ENCODE peak calls at places on chromosomes 12 and 14, in nine cellular contexts. One of them, this sample, is unnamed. For H3K36me3, the result is how much of the 10 kb centered on the place peaks cover.

GRCh38 chr14:70086685-70087379 is 101.9 kb downstream of the SLC8A3 start:
- DNase-seq in suprapubic skin: no peak
- DNase-seq in gastrocnemius medialis: no peak
- DNase-seq in stomach: peak
- DNase-seq in neural progenitor cell: peak
- DNase-seq in brain microvascular endothelial cell: peak
- DNase-seq in thyroid gland: peak
- DNase-seq in transverse colon: peak
- DNase-seq in H7: no peak
- DNase-seq in this sample: peak

GRCh38 chr12:54624316-54625279 is 10.1 kb downstream of the LACRT start:
- DNase-seq in suprapubic skin: no peak
- DNase-seq in transverse colon: no peak
- DNase-seq in neural progenitor cell: no peak
- DNase-seq in brain microvascular endothelial cell: peak
- DNase-seq in thyroid gland: no peak
- DNase-seq in stomach: no peak
- DNase-seq in H7: no peak
- DNase-seq in gastrocnemius medialis: no peak
- DNase-seq in this sample: no peak

GRCh38 chr12:64922853-64923252 is 98.4 kb downstream of the TBC1D30 start:
- DNase-seq in brain microvascular endothelial cell: no peak
- DNase-seq in suprapubic skin: no peak
- DNase-seq in transverse colon: no peak
- DNase-seq in H7: no peak
- DNase-seq in gastrocnemius medialis: no peak
- DNase-seq in neural progenitor cell: no peak
- DNase-seq in stomach: no peak
- DNase-seq in thyroid gland: no peak
- DNase-seq in this sample: no peak

GRCh38 chr12:12839886-12840285 is 26.7 kb downstream of the DDX47 start:
- DNase-seq in H7: no peak
- DNase-seq in neural progenitor cell: no peak
- DNase-seq in gastrocnemius medialis: no peak
- DNase-seq in suprapubic skin: no peak
- DNase-seq in transverse colon: peak
- DNase-seq in stomach: peak
- DNase-seq in thyroid gland: no peak
- DNase-seq in brain microvascular endothelial cell: peak
- DNase-seq in this sample: no peak

GRCh38 chr14:75132374-75133086 is 5.7 kb upstream of the NEK9 start:
- DNase-seq in stomach: no peak
- DNase-seq in brain microvascular endothelial cell: peak
- DNase-seq in neural progenitor cell: peak
- DNase-seq in gastrocnemius medialis: peak
- DNase-seq in transverse colon: peak
- DNase-seq in suprapubic skin: no peak
- DNase-seq in thyroid gland: peak
- DNase-seq in H7: peak
- DNase-seq in this sample: peak

GRCh38 chr12:104615048-104615561 is 158.4 kb downstream of the CHST11 start:
- DNase-seq in stomach: no peak
- DNase-seq in thyroid gland: no peak
- DNase-seq in neural progenitor cell: no peak
- DNase-seq in suprapubic skin: peak
- DNase-seq in gastrocnemius medialis: peak
- DNase-seq in brain microvascular endothelial cell: no peak
- DNase-seq in H7: no peak
- DNase-seq in transverse colon: peak
- DNase-seq in this sample: no peak

GRCh38 chr14:103140316-103141109 is 17.3 kb downstream of the TNFAIP2 start:
- DNase-seq in stomach: no peak
- DNase-seq in transverse colon: no peak
- DNase-seq in neural progenitor cell: no peak
- DNase-seq in H7: no peak
- DNase-seq in suprapubic skin: no peak
- DNase-seq in gastrocnemius medialis: no peak
- DNase-seq in thyroid gland: peak
- DNase-seq in brain microvascular endothelial cell: no peak
- DNase-seq in this sample: no peak

GRCh38 chr14:75521415-75522199 is 662 bp upstream of the BATF start:
- DNase-seq in neural progenitor cell: no peak
- DNase-seq in H7: no peak
- DNase-seq in gastrocnemius medialis: no peak
- DNase-seq in suprapubic skin: no peak
- DNase-seq in stomach: no peak
- DNase-seq in brain microvascular endothelial cell: no peak
- DNase-seq in transverse colon: no peak
- DNase-seq in thyroid gland: no peak
- DNase-seq in this sample: no peak

GRCh38 chr12:11757531-11757930 is 108.1 kb downstream of the ETV6 start:
- DNase-seq in thyroid gland: no peak
- DNase-seq in neural progenitor cell: no peak
- DNase-seq in transverse colon: peak
- DNase-seq in suprapubic skin: no peak
- DNase-seq in H7: no peak
- DNase-seq in brain microvascular endothelial cell: no peak
- DNase-seq in stomach: no peak
- DNase-seq in gastrocnemius medialis: no peak
- DNase-seq in this sample: no peak

GRCh38 chr14:100131181-100131580 is 28.3 kb downstream of the DEGS2 start:
- DNase-seq in suprapubic skin: no peak
- DNase-seq in stomach: peak
- DNase-seq in thyroid gland: no peak
- DNase-seq in brain microvascular endothelial cell: no peak
- DNase-seq in neural progenitor cell: no peak
- DNase-seq in H7: peak
- DNase-seq in gastrocnemius medialis: no peak
- DNase-seq in transverse colon: peak
- DNase-seq in this sample: no peak

GRCh38 chr12:70660620-70661219 is 23.5 kb upstream of the PTPRB start:
- DNase-seq in H7: no peak
- DNase-seq in suprapubic skin: no peak
- DNase-seq in stomach: no peak
- DNase-seq in neural progenitor cell: no peak
- DNase-seq in thyroid gland: no peak
- DNase-seq in brain microvascular endothelial cell: peak
- DNase-seq in transverse colon: no peak
- DNase-seq in gastrocnemius medialis: peak
- DNase-seq in this sample: no peak

GRCh38 chr12:666766-667308 is 3.6 kb upstream of the NINJ2 start:
- DNase-seq in brain microvascular endothelial cell: no peak
- DNase-seq in thyroid gland: no peak
- DNase-seq in gastrocnemius medialis: no peak
- DNase-seq in stomach: no peak
- DNase-seq in transverse colon: no peak
- DNase-seq in suprapubic skin: no peak
- DNase-seq in H7: peak
- DNase-seq in neural progenitor cell: peak
- DNase-seq in this sample: no peak

GRCh38 chr12:132966676-132967415 is 10.7 kb upstream of the ZNF605 start:
- DNase-seq in transverse colon: no peak
- DNase-seq in suprapubic skin: no peak
- DNase-seq in brain microvascular endothelial cell: no peak
- DNase-seq in H7: no peak
- DNase-seq in neural progenitor cell: no peak
- DNase-seq in stomach: no peak
- DNase-seq in gastrocnemius medialis: no peak
- DNase-seq in thyroid gland: no peak
- DNase-seq in this sample: no peak
- H3K36me3 ChIP-seq in transverse colon: under half
- H3K36me3 ChIP-seq in suprapubic skin: under half
- H3K36me3 ChIP-seq in brain microvascular endothelial cell: under half
- H3K36me3 ChIP-seq in H7: under half
- H3K36me3 ChIP-seq in neural progenitor cell: under half
- H3K36me3 ChIP-seq in stomach: under half
- H3K36me3 ChIP-seq in gastrocnemius medialis: under half
- H3K36me3 ChIP-seq in thyroid gland: under half
- H3K36me3 ChIP-seq in this sample: under half

GRCh38 chr14:67345583-67345982 is 14.0 kb downstream of the ATP6V1D start:
- DNase-seq in stomach: no peak
- DNase-seq in H7: no peak
- DNase-seq in transverse colon: no peak
- DNase-seq in thyroid gland: no peak
- DNase-seq in gastrocnemius medialis: no peak
- DNase-seq in suprapubic skin: no peak
- DNase-seq in brain microvascular endothelial cell: no peak
- DNase-seq in neural progenitor cell: no peak
- DNase-seq in this sample: no peak

DNA sequence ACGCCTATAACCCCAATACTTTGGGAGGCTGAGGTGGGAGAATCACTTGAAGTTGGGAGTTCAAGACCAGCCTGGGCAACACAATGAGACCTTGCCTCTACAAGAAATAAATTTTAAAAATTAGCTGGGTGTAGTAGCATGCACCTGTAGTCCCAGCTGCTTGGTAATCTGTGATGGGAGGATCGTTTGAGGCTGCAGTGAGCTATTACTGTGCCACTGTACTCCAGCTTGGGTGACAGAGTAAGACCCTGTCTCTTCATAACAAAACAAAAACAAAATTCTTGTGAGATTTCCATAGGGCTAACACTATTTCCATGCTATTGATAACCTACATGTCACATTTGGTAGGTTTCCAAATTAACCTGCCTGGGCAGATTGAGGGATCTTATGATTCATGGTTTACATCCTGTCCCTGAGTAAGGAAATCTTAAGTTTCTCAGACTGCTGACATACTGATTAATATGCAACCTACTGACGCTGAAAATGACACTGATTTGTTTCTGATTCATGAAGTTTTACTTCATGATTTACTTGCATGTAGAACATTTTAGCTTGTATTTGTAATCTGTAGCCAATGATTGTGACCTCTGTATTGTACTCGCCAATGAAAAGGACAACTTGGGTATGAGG is 15.9 kb downstream of the ATP6V1D start:
- DNase-seq in transverse colon: no peak
- DNase-seq in thyroid gland: no peak
- DNase-seq in brain microvascular endothelial cell: no peak
- DNase-seq in stomach: no peak
- DNase-seq in H7: no peak
- DNase-seq in suprapubic skin: no peak
- DNase-seq in gastrocnemius medialis: no peak
- DNase-seq in neural progenitor cell: no peak
- DNase-seq in this sample: no peak
- H3K36me3 ChIP-seq in transverse colon: under half
- H3K36me3 ChIP-seq in thyroid gland: under half
- H3K36me3 ChIP-seq in brain microvascular endothelial cell: half or more
- H3K36me3 ChIP-seq in stomach: under half
- H3K36me3 ChIP-seq in H7: under half
- H3K36me3 ChIP-seq in suprapubic skin: half or more
- H3K36me3 ChIP-seq in gastrocnemius medialis: under half
- H3K36me3 ChIP-seq in neural progenitor cell: under half
- H3K36me3 ChIP-seq in this sample: under half

GRCh38 chr14:69056389-69056788 is 77.3 kb upstream of the ACTN1 start:
- DNase-seq in suprapubic skin: no peak
- DNase-seq in gastrocnemius medialis: no peak
- DNase-seq in stomach: no peak
- DNase-seq in transverse colon: no peak
- DNase-seq in thyroid gland: no peak
- DNase-seq in brain microvascular endothelial cell: peak
- DNase-seq in H7: peak
- DNase-seq in neural progenitor cell: no peak
- DNase-seq in this sample: no peak
- H3K36me3 ChIP-seq in suprapubic skin: half or more
- H3K36me3 ChIP-seq in gastrocnemius medialis: under half
- H3K36me3 ChIP-seq in stomach: under half
- H3K36me3 ChIP-seq in transverse colon: under half
- H3K36me3 ChIP-seq in thyroid gland: under half
- H3K36me3 ChIP-seq in brain microvascular endothelial cell: under half
- H3K36me3 ChIP-seq in H7: under half
- H3K36me3 ChIP-seq in neural progenitor cell: under half
- H3K36me3 ChIP-seq in this sample: under half

GRCh38 chr12:121811434-121812319 is 7.9 kb downstream of the SETD1B start:
- DNase-seq in stomach: peak
- DNase-seq in H7: peak
- DNase-seq in thyroid gland: peak
- DNase-seq in transverse colon: peak
- DNase-seq in neural progenitor cell: peak
- DNase-seq in brain microvascular endothelial cell: peak
- DNase-seq in gastrocnemius medialis: peak
- DNase-seq in suprapubic skin: peak
- DNase-seq in this sample: peak

GRCh38 chr12:121812320-121812871 is 8.6 kb downstream of the SETD1B start:
- DNase-seq in H7: peak
- DNase-seq in gastrocnemius medialis: peak
- DNase-seq in stomach: peak
- DNase-seq in neural progenitor cell: peak
- DNase-seq in thyroid gland: peak
- DNase-seq in transverse colon: peak
- DNase-seq in suprapubic skin: peak
- DNase-seq in brain microvascular endothelial cell: peak
- DNase-seq in this sample: peak

GRCh38 chr12:121809712-121810116 is 5.9 kb downstream of the SETD1B start:
- DNase-seq in gastrocnemius medialis: peak
- DNase-seq in brain microvascular endothelial cell: no peak
- DNase-seq in transverse colon: no peak
- DNase-seq in H7: no peak
- DNase-seq in suprapubic skin: peak
- DNase-seq in thyroid gland: no peak
- DNase-seq in stomach: no peak
- DNase-seq in neural progenitor cell: no peak
- DNase-seq in this sample: no peak

GRCh38 chr12:121810234-121810817 is 6.5 kb downstream of the SETD1B start:
- DNase-seq in gastrocnemius medialis: peak
- DNase-seq in transverse colon: no peak
- DNase-seq in suprapubic skin: peak
- DNase-seq in H7: no peak
- DNase-seq in stomach: no peak
- DNase-seq in brain microvascular endothelial cell: no peak
- DNase-seq in neural progenitor cell: no peak
- DNase-seq in thyroid gland: no peak
- DNase-seq in this sample: no peak

GRCh38 chr12:121810833-121811433 is 7.1 kb downstream of the SETD1B start:
- DNase-seq in neural progenitor cell: no peak
- DNase-seq in brain microvascular endothelial cell: no peak
- DNase-seq in thyroid gland: no peak
- DNase-seq in stomach: no peak
- DNase-seq in H7: no peak
- DNase-seq in gastrocnemius medialis: peak
- DNase-seq in transverse colon: no peak
- DNase-seq in suprapubic skin: no peak
- DNase-seq in this sample: no peak
- H3K36me3 ChIP-seq in neural progenitor cell: under half
- H3K36me3 ChIP-seq in brain microvascular endothelial cell: half or more
- H3K36me3 ChIP-seq in thyroid gland: under half
- H3K36me3 ChIP-seq in stomach: under half
- H3K36me3 ChIP-seq in H7: under half
- H3K36me3 ChIP-seq in gastrocnemius medialis: under half
- H3K36me3 ChIP-seq in transverse colon: under half
- H3K36me3 ChIP-seq in suprapubic skin: half or more
- H3K36me3 ChIP-seq in this sample: under half

This sample was measured in testis.